ENCODE peak calls at places on chromosomes 2 and 18, in eight cellular contexts. R, O, G, T, Y, J, A and D are unnamed samples.

GRCh38 chr18:48797841-48798255 is 152.9 kb downstream of the SMAD7 start:
- DNase-seq in O (no peak), T (no peak), Y (no peak), A (no peak), R (no peak), J (no peak), G (no peak), D (no peak)

GRCh38 chr2:167181134-167181533 is 292.9 kb downstream of the XIRP2 start:
- DNase-seq in J (no peak), A (peak; percentile 74), R (no peak), T (no peak), Y (no peak), G (no peak), O (peak; percentile 56), D (no peak)

GRCh38 chr2:174771631-174772491 is 7.6 kb upstream of the CHRNA1 start:
- DNase-seq in J (no peak), R (no peak), Y (peak; percentile 86), G (peak; percentile 72), T (peak; percentile 29), A (peak; percentile 85), O (peak; percentile 61), D (peak; percentile 21)

GRCh38 chr2:239278941-239279365 is 121.9 kb downstream of the HDAC4 start:
- DNase-seq in G (no peak), Y (peak; percentile 34), O (peak; percentile 85), A (peak; percentile 69), R (no peak), J (no peak), T (no peak), D (no peak)

GRCh38 chr2:23653326-23653725 is 268.3 kb downstream of the KLHL29 start:
- DNase-seq in A (no peak), J (no peak), R (no peak), Y (peak; percentile 53), G (no peak), O (no peak), T (no peak), D (no peak)

GRCh38 chr2:102179788-102180686 is 6.8 kb upstream of the IL1RL2 start:
- DNase-seq in O (no peak), T (no peak), J (no peak), R (no peak), A (no peak), G (no peak), Y (no peak), D (no peak)

GRCh38 chr2:196160101-196160500 is 11.3 kb downstream of the STK17B start:
- DNase-seq in G (no peak), T (no peak), O (peak; percentile 84), Y (no peak), A (peak; percentile 97), J (peak; percentile 38), R (peak; percentile 98), D (peak; percentile 79)

GRCh38 chr2:237208373-237209045 is 122.8 kb downstream of the COPS8 start:
- DNase-seq in J (no peak), O (peak; percentile 87), A (peak; percentile 65), R (no peak), T (no peak), G (no peak), Y (no peak), D (no peak)

GRCh38 chr18:11163668-11164067 is 14.3 kb upstream of the PIEZO2 start:
- DNase-seq in J (no peak), G (no peak), A (peak; percentile 6), O (no peak), T (no peak), Y (no peak), R (no peak), D (no peak)

GRCh38 chr2:189129971-189130370 is 49.6 kb downstream of the COL5A2 start:
- DNase-seq in A (peak; percentile 93), Y (no peak), G (no peak), T (no peak), R (no peak), O (peak; percentile 79), J (no peak), D (no peak)

GRCh38 chr18:23515911-23516546 is 12.7 kb downstream of the RMC1 start:
- DNase-seq in A (peak; percentile 74), G (peak; percentile 82), J (peak; percentile 62), O (peak; percentile 43), T (peak; percentile 83), R (peak; percentile 82), Y (no peak), D (peak; percentile 79)

GRCh38 chr18:58391932-58392331 is 237.0 kb downstream of the ALPK2 start:
- DNase-seq in T (no peak), R (no peak), J (no peak), Y (no peak), O (no peak), A (no peak), G (no peak), D (no peak)

GRCh38 chr2:213934560-213934959 is 476.3 kb upstream of the VWC2L start:
- DNase-seq in O (peak; percentile 6), R (peak; percentile 26), G (no peak), Y (no peak), T (no peak), J (no peak), A (peak; percentile 36), D (no peak)

GRCh38 chr2:224147174-224147573 is 108.1 kb upstream of the SERPINE2 start:
- DNase-seq in T (no peak), Y (no peak), A (peak; percentile 41), O (no peak), J (no peak), R (no peak), G (no peak), D (no peak)

GRCh38 chr2:6642011-6642410 is 223.7 kb downstream of the CMPK2 start:
- DNase-seq in Y (no peak), T (no peak), J (no peak), R (no peak), O (no peak), G (no peak), A (no peak), D (no peak)

GRCh38 chr2:203782262-203782976 is 76.0 kb downstream of the CD28 start:
- DNase-seq in Y (no peak), O (peak; percentile 97), T (peak; percentile 77), R (peak; percentile 31), J (peak; percentile 35), G (peak; percentile 11), A (peak; percentile 98), D (peak; percentile 69)